ENCODE peak calls at places on chromosomes 3 and 15, in five cellular contexts. One of them, this sample, is unnamed.

GRCh38 chr3:51955893-51956770 is 951 bp downstream of the GPR62 start:
- DNase-seq in Jurkat, Clone E6-1: no peak
- DNase-seq in transverse colon: peak; percentile 52
- DNase-seq in GM10248: no peak
- DNase-seq in left lung: no peak
- DNase-seq in this sample: peak; percentile 40

GRCh38 chr3:100548053-100548452 is 55.6 kb downstream of the TMEM45A start:
- DNase-seq in left lung: no peak
- DNase-seq in Jurkat, Clone E6-1: no peak
- DNase-seq in transverse colon: no peak
- DNase-seq in GM10248: no peak
- DNase-seq in this sample: no peak

GRCh38 chr15:91515188-91515754 is 338.2 kb upstream of the SLCO3A1 start:
- DNase-seq in left lung: peak; percentile 35
- DNase-seq in transverse colon: no peak
- DNase-seq in GM10248: no peak
- DNase-seq in Jurkat, Clone E6-1: no peak
- DNase-seq in this sample: peak; percentile 19

GRCh38 chr3:186587183-186587582 is 16.7 kb downstream of the DNAJB11 start:
- DNase-seq in Jurkat, Clone E6-1: no peak
- DNase-seq in left lung: no peak
- DNase-seq in GM10248: no peak
- DNase-seq in transverse colon: no peak
- DNase-seq in this sample: no peak

GRCh38 chr15:78203346-78204225 is 30.8 kb downstream of the ACSBG1 start:
- DNase-seq in left lung: no peak
- DNase-seq in GM10248: no peak
- DNase-seq in transverse colon: no peak
- DNase-seq in Jurkat, Clone E6-1: no peak
- DNase-seq in this sample: no peak

GRCh38 chr3:4752201-4753072 is 226.8 kb upstream of the BHLHE40 start:
- DNase-seq in transverse colon: peak; percentile 64
- DNase-seq in Jurkat, Clone E6-1: no peak
- DNase-seq in left lung: no peak
- DNase-seq in GM10248: no peak
- DNase-seq in this sample: peak; percentile 81

GRCh38 chr3:172586447-172586846 is 63.2 kb upstream of the TNFSF10 start:
- DNase-seq in GM10248: no peak
- DNase-seq in Jurkat, Clone E6-1: no peak
- DNase-seq in transverse colon: no peak
- DNase-seq in left lung: no peak
- DNase-seq in this sample: no peak

GRCh38 chr15:70316059-70316600 is 218.4 kb upstream of the TLE3 start:
- DNase-seq in GM10248: no peak
- DNase-seq in Jurkat, Clone E6-1: no peak
- DNase-seq in left lung: no peak
- DNase-seq in transverse colon: no peak
- DNase-seq in this sample: no peak

GRCh38 chr15:76203766-76204557 is 107.3 kb downstream of the ETFA start:
- DNase-seq in transverse colon: no peak
- DNase-seq in Jurkat, Clone E6-1: no peak
- DNase-seq in GM10248: no peak
- DNase-seq in left lung: peak; percentile 20
- DNase-seq in this sample: no peak

GRCh38 chr3:126005951-126006350 is 37.0 kb downstream of the ROPN1B start:
- DNase-seq in GM10248: no peak
- DNase-seq in Jurkat, Clone E6-1: no peak
- DNase-seq in left lung: no peak
- DNase-seq in transverse colon: no peak
- DNase-seq in this sample: no peak

GRCh38 chr3:171323934-171324535 is 136.2 kb downstream of the TNIK start:
- DNase-seq in transverse colon: no peak
- DNase-seq in Jurkat, Clone E6-1: no peak
- DNase-seq in left lung: no peak
- DNase-seq in GM10248: no peak
- DNase-seq in this sample: no peak

GRCh38 chr3:13282528-13282985 is 137.6 kb downstream of the NUP210 start:
- DNase-seq in transverse colon: no peak
- DNase-seq in GM10248: no peak
- DNase-seq in Jurkat, Clone E6-1: no peak
- DNase-seq in left lung: no peak
- DNase-seq in this sample: peak; percentile 11

GRCh38 chr15:51629612-51630011 is 7.0 kb upstream of the DMXL2 start:
- DNase-seq in transverse colon: no peak
- DNase-seq in left lung: no peak
- DNase-seq in Jurkat, Clone E6-1: no peak
- DNase-seq in GM10248: no peak
- DNase-seq in this sample: peak; percentile 49

GRCh38 chr15:84755736-84756527 is 7.5 kb downstream of the ZNF592 start:
- DNase-seq in Jurkat, Clone E6-1: no peak
- DNase-seq in GM10248: no peak
- DNase-seq in left lung: no peak
- DNase-seq in transverse colon: peak; percentile 24
- DNase-seq in this sample: no peak

This sample was measured in Kasumi-1.